ENCODE peak calls at places on chromosomes 1 and 21, in six cellular contexts. T is BE2C, M is iPS DF 6.9, H is PC-3, U is tibial artery, P is kidney. N is an unnamed sample. For H3K36me3 and H3K9me3, the result is how much of the 10 kb centered on the place peaks cover.

GRCh38 chr1:26358411-26359384 is 4.8 kb upstream of the CRYBG2 start:
- DNase-seq in H (peak), U (no peak), P (no peak), M (no peak), T (no peak), N (no peak)

GRCh38 chr1:175893192-175893591 is 149.8 kb upstream of the TNR start:
- DNase-seq in P (no peak), M (no peak), H (no peak), T (no peak), U (no peak), N (no peak)

GRCh38 chr1:16352842-16353535 is 709 bp upstream of the FBXO42 start:
- DNase-seq in U (peak), T (no peak), H (peak), P (no peak), M (no peak), N (no peak)

GRCh38 chr1:7770939-7771672 is at the start of gene VAMP3:
- DNase-seq in H (peak), P (peak), U (peak), T (peak), M (peak), N (peak)

GRCh38 chr1:15617874-15618684 is 821 bp downstream of the DDI2 start:
- DNase-seq in H (peak), M (no peak), P (no peak), T (peak), U (peak), N (peak)

GRCh38 chr1:9600861-9601834 is 12.4 kb downstream of the TMEM201 start:
- DNase-seq in U (no peak), T (no peak), M (no peak), H (no peak), P (no peak), N (no peak)

GRCh38 chr1:232844791-232845190 is 39.6 kb downstream of the MAP10 start:
- DNase-seq in T (no peak), U (no peak), P (no peak), M (no peak), H (peak), N (no peak)

GRCh38 chr1:160709715-160710114 is 1.9 kb downstream of the CD48 start:
- DNase-seq in T (no peak), P (no peak), M (no peak), U (no peak), H (no peak), N (no peak)

GRCh38 chr1:110308247-110308646 is 30.9 kb upstream of the RBM15 start:
- DNase-seq in M (no peak), U (no peak), T (no peak), P (no peak), H (no peak), N (no peak)

GRCh38 chr21:35428489-35428888 is 379.4 kb upstream of the RUNX1 start:
- DNase-seq in T (no peak), P (no peak), H (no peak), U (peak), M (no peak), N (no peak)

DNA sequence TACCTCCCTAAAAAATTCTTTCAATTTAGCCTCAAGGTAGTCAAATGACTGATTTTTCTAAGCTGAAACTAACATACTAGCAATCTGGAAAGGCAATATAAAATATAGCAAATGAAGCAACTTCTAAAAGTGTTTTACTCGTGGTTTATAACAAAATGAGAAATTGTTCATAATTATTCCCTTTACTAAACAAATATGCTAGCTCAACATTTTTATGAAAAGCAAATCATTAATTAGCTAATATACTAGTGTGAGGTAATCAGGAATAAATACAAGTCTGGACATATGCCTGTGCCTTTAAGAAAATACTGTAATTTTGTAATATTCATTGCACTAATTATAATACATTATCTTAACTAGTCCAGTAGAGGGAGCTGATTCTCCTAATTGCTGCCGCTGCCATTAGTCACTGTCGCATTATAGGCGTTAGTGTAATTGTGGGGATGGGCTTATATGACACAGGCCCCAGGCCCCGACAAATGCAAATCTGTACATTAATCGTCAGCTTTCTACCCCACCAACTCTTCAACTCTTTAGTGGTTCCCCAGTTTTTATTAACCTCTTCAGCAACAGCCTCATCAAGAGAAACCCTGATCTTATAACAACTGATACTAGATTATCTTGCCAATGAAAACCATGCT is 160.9 kb downstream of the GABPA start:
- DNase-seq in P (no peak), U (no peak), T (peak), M (no peak), H (peak), N (peak)
- H3K36me3 ChIP-seq in P (under half), U (under half), T (under half), M (under half), H (under half), N (under half)

GRCh38 chr21:44433791-44434567 is 21.3 kb upstream of the LRRC3 start:
- DNase-seq in M (no peak), U (peak), T (no peak), P (peak), H (no peak), N (no peak)
- H3K9me3 ChIP-seq in M (under half), U (under half), T (under half), P (under half), H (under half), N (under half)

DNA sequence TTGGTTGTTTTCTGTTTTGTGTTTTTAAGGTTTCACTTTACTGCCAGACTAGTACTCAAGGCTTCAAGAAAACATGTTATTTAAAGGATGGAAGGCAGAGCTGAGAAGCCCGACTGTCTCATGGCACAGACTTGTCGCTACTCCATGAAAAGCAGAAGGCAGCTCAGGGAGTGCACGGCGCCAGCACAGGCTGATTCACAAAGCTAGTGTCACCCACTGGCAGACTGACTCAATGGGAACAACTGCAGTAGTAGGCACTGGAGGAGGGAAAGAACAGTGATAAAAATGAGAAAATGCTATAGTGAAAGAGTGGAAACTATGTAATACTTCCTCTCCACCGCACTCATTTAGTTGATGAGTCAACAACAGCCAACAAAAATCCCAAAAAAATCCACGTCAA is 14.7 kb downstream of the HSF2BP start:
- DNase-seq in T (no peak), M (no peak), U (peak), P (no peak), H (peak), N (no peak)
- H3K4me3 ChIP-seq in T (no peak), M (no peak), U (no peak), P (no peak), H (no peak), N (no peak)

GRCh38 chr21:46284077-46284644 is 1.2 kb downstream of the MCM3AP start:
- DNase-seq in M (no peak), P (no peak), U (no peak), T (no peak), H (peak), N (no peak)

GRCh38 chr21:46285761-46286667 is at the start of gene YBEY:
- DNase-seq in M (peak), T (peak), H (peak), U (peak), P (peak), N (peak)

GRCh38 chr21:46284722-46285121 is 689 bp downstream of the MCM3AP start:
- DNase-seq in T (no peak), P (no peak), U (no peak), M (no peak), H (no peak), N (no peak)

GRCh38 chr21:46286668-46286982 is 483 bp downstream of the YBEY start:
- DNase-seq in T (no peak), M (no peak), U (no peak), P (no peak), H (no peak), N (no peak)

GRCh38 chr21:46285206-46285661 is at the start of gene MCM3AP:
- DNase-seq in M (no peak), T (no peak), P (no peak), H (no peak), U (no peak), N (no peak)
- H3K36me3 ChIP-seq in M (under half), T (under half), P (under half), H (under half), U (under half), N (under half)

GRCh38 chr1:32971576-32971975 is 7.0 kb upstream of the RNF19B start:
- DNase-seq in M (no peak), P (no peak), T (no peak), H (no peak), U (no peak), N (no peak)
- H3K9me3 ChIP-seq in M (under half), P (under half), T (under half), H (under half), U (under half), N (under half)

DNA sequence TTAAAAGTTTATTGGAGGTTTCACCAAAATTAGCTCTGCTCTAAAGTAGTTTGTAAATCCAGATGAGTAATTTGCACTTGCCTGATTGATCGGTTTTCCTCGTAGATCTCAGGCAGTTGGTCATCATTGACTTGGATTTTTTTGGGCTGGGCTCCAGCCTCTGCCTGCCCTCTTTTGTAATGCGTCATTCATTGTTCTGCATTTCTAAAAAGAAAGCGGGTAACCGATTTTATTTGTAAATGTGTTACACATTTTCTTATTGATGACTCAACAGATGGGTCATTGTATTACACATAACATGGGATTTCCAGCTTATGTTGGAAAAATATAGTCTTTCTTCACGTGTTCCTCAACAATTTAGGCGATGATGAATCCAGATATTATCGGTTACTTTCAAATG is 5.5 kb downstream of the ETS2 start:
- DNase-seq in P (no peak), H (peak), U (no peak), T (no peak), M (no peak), N (peak)
- H3K4me3 ChIP-seq in P (peak), H (peak), U (no peak), T (no peak), M (no peak), N (no peak)

GRCh38 chr1:184153731-184154130 is 102.2 kb downstream of the TSEN15 start:
- DNase-seq in H (no peak), P (no peak), U (no peak), T (no peak), M (no peak), N (peak)
- H3K36me3 ChIP-seq in H (under half), P (under half), U (under half), T (under half), M (under half), N (under half)

N was measured in A673.